ENCODE peak calls at places on chromosomes 1 and 21, in ten cellular contexts. O is CD8-positive, alpha-beta memory T cell; S is osteoblast; J is NT2/D1; Z is GM23248; I is tibial artery; W is uterus; E is RWPE2; C is BE2C; U is pancreas. P is an unnamed sample. For H3K4me1, the result is how much of the 10 kb centered on the place peaks cover.

GRCh38 chr1:87826639-87827345 is 498.1 kb downstream of the LMO4 start:
- DNase-seq in O (no peak), S (peak), J (no peak), Z (peak), I (peak), W (peak), E (no peak), C (peak), U (no peak), P (peak)

GRCh38 chr1:198934901-198935301 is 296.1 kb downstream of the PTPRC start:
- DNase-seq in O (peak), S (no peak), J (no peak), Z (peak), I (no peak), W (no peak), E (no peak), C (no peak), U (no peak), P (no peak)

GRCh38 chr1:59520194-59520593 is 223.3 kb downstream of the FGGY start:
- DNase-seq in O (no peak), S (peak), J (no peak), Z (peak), I (peak), W (peak), E (no peak), C (no peak), U (no peak), P (no peak)

GRCh38 chr21:19853061-19853460 is 1145.1 kb upstream of the NCAM2 start:
- DNase-seq in O (no peak), S (peak), J (no peak), Z (no peak), I (no peak), W (no peak), E (peak), C (no peak), U (peak), P (no peak)

GRCh38 chr1:28313710-28314510 is 14.9 kb upstream of the MED18 start:
- DNase-seq in O (no peak), S (peak), J (no peak), Z (peak), I (peak), W (no peak), E (peak), C (no peak), U (peak), P (no peak)

GRCh38 chr1:18895317-18895716 is 7.0 kb downstream of the ALDH4A1 start:
- DNase-seq in O (no peak), S (no peak), J (no peak), Z (no peak), I (no peak), W (no peak), E (no peak), C (no peak), U (no peak), P (no peak)

GRCh38 chr1:93690921-93691789 is 9.5 kb upstream of the BCAR3 start:
- DNase-seq in O (no peak), S (no peak), J (no peak), Z (no peak), I (no peak), W (no peak), E (no peak), C (peak), U (no peak), P (no peak)

GRCh38 chr1:11316701-11317100 is 43.7 kb downstream of the UBIAD1 start:
- DNase-seq in O (no peak), S (peak), J (no peak), Z (peak), I (no peak), W (no peak), E (no peak), C (no peak), U (no peak), P (peak)

GRCh38 chr1:58861510-58861909 is 77.7 kb upstream of the JUN start:
- DNase-seq in O (no peak), S (no peak), J (no peak), Z (peak), I (no peak), W (no peak), E (no peak), C (no peak), U (no peak), P (no peak)

GRCh38 chr1:218743861-218744505 is 398.8 kb downstream of the TGFB2 start:
- DNase-seq in O (no peak), S (no peak), J (no peak), Z (no peak), I (no peak), W (no peak), E (no peak), C (no peak), U (no peak), P (no peak)

GRCh38 chr1:57400041-57400440 is 23.8 kb downstream of the DAB1 start:
- DNase-seq in O (no peak), S (no peak), J (no peak), Z (no peak), I (no peak), W (no peak), E (no peak), C (no peak), U (no peak), P (no peak)

GRCh38 chr1:20883766-20884165 is 96.7 kb upstream of the HP1BP3 start:
- DNase-seq in O (no peak), S (no peak), J (no peak), Z (peak), I (no peak), W (no peak), E (no peak), C (no peak), U (no peak), P (no peak)

GRCh38 chr1:48470506-48470905 is 1.5 kb downstream of the SPATA6 start:
- DNase-seq in O (no peak), S (peak), J (no peak), Z (peak), I (peak), W (peak), E (no peak), C (no peak), U (no peak), P (peak)

GRCh38 chr1:47618830-47619229 is 181.0 kb downstream of the FOXD2 start:
- DNase-seq in O (no peak), S (no peak), J (no peak), Z (no peak), I (no peak), W (no peak), E (no peak), C (no peak), U (no peak), P (no peak)

GRCh38 chr1:210978316-210978993 is 155.5 kb downstream of the KCNH1 start:
- DNase-seq in O (no peak), S (no peak), J (no peak), Z (no peak), I (no peak), W (no peak), E (no peak), C (no peak), U (no peak), P (no peak)

GRCh38 chr1:219422811-219423598 is 189.9 kb downstream of the ZC3H11B start:
- DNase-seq in O (no peak), S (peak), J (no peak), Z (peak), I (no peak), W (no peak), E (no peak), C (no peak), U (no peak), P (no peak)

GRCh38 chr1:227926216-227926791 is 21.4 kb downstream of the WNT9A start:
- DNase-seq in O (no peak), S (peak), J (no peak), Z (no peak), I (no peak), W (no peak), E (no peak), C (peak), U (peak), P (peak)

GRCh38 chr1:11940260-11940921 is 5.9 kb downstream of the PLOD1 start:
- DNase-seq in O (no peak), S (peak), J (no peak), Z (peak), I (no peak), W (no peak), E (no peak), C (peak), U (no peak), P (peak)

GRCh38 chr1:211654838-211655787 is 20.3 kb downstream of the NEK2 start:
- DNase-seq in O (peak), S (peak), J (peak), Z (peak), I (peak), W (peak), E (no peak), C (peak), U (peak), P (peak)

GRCh38 chr1:215082532-215083407 is at the start of gene KCNK2:
- DNase-seq in O (no peak), S (peak), J (peak), Z (peak), I (no peak), W (peak), E (no peak), C (peak), U (peak), P (no peak)

GRCh38 chr1:112960381-112960780 is 4.4 kb upstream of the SLC16A1 start:
- DNase-seq in O (no peak), S (no peak), J (no peak), Z (no peak), I (no peak), W (no peak), E (no peak), C (no peak), U (no peak), P (no peak)

GRCh38 chr1:2313651-2314296 is 77.6 kb downstream of the MORN1 start:
- DNase-seq in O (no peak), S (no peak), J (no peak), Z (no peak), I (no peak), W (no peak), E (no peak), C (no peak), U (no peak), P (no peak)

GRCh38 chr1:39701092-39701460 is 9.8 kb upstream of the HPCAL4 start:
- DNase-seq in O (no peak), S (no peak), J (no peak), Z (peak), I (no peak), W (peak), E (no peak), C (no peak), U (peak), P (no peak)

DNA sequence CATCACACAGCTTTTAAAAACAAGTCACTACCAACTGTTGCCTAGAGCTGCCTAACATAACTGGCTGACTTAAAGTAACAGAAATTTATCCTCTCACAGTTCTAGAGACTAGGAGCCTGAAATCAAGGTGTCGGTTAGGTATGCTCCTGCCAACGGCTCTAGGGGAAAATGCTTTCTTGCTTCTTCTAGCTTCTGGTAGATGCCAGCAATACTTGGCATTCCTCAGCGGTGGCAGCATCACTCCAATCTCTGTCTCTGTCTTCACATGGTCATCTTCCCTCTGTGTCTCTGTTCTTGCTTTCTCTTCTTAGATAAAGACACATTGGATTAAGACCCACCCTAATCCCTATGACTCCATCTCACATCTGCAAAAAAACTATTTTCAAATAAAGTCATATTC is 51.5 kb downstream of the DMRTA2 start:
- DNase-seq in O (no peak), S (no peak), J (peak), Z (peak), I (no peak), W (no peak), E (no peak), C (no peak), U (no peak), P (no peak)
- H3K4me3 ChIP-seq in O (no peak), S (no peak), J (no peak), Z (no peak), I (no peak), W (no peak), E (no peak), C (no peak), U (no peak), P (no peak)

DNA sequence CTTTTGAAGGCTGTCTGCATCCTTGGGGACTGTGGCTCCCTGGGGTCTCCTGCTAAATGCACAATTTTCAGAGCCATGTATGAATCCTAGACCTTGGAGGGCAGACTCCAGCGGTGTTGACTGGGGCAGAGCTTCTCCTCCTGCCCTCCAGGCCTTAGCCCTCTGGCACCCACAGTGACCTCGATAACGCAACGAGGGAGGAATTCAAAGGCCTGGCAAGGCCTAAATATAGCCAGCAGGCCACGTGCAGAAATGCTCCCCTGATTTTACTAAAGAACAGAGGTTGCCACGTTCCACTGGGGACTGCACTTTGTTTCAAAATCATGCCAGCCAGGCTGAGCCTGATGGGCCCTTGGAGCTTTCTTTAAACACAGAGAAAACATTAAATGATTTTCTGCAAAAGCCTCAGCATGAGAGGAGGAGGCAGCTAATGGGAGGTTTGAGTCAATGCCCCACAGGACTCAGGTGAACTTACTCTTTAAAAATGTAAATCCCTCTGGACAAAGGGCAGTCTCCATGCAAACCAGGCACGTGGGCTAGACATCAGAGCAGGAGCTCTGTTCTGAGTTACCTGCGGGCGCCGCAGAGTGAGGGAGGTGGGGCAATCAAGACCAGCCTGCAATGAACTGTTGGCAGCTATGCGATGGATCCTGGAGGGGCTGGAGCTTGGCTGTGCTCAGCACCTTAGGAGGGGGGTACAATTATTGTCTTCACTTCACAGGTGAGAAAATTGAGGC is 28.0 kb downstream of the GRIK3 start:
- DNase-seq in O (no peak), S (no peak), J (no peak), Z (no peak), I (no peak), W (no peak), E (no peak), C (no peak), U (no peak), P (peak)
- H3K4me1 ChIP-seq in O (under half), S (under half), J (under half), Z (under half), I (under half), W (under half), E (under half), C (under half), U (under half), P (under half)

GRCh38 chr1:174966000-174966572 is 33.7 kb upstream of the CACYBP start:
- DNase-seq in O (no peak), S (no peak), J (no peak), Z (no peak), I (no peak), W (no peak), E (no peak), C (no peak), U (no peak), P (no peak)
- H3K4me3 ChIP-seq in O (peak), S (no peak), J (no peak), Z (no peak), I (no peak), W (no peak), E (no peak), C (no peak), U (no peak), P (peak)

GRCh38 chr1:43898981-43899380 is 34.6 kb upstream of the ARTN start:
- DNase-seq in O (no peak), S (no peak), J (no peak), Z (no peak), I (no peak), W (no peak), E (no peak), C (no peak), U (no peak), P (no peak)
- H3K4me1 ChIP-seq in O (under half), S (under half), J (under half), Z (under half), I (under half), W (under half), E (under half), C (under half), U (under half), P (under half)

DNA sequence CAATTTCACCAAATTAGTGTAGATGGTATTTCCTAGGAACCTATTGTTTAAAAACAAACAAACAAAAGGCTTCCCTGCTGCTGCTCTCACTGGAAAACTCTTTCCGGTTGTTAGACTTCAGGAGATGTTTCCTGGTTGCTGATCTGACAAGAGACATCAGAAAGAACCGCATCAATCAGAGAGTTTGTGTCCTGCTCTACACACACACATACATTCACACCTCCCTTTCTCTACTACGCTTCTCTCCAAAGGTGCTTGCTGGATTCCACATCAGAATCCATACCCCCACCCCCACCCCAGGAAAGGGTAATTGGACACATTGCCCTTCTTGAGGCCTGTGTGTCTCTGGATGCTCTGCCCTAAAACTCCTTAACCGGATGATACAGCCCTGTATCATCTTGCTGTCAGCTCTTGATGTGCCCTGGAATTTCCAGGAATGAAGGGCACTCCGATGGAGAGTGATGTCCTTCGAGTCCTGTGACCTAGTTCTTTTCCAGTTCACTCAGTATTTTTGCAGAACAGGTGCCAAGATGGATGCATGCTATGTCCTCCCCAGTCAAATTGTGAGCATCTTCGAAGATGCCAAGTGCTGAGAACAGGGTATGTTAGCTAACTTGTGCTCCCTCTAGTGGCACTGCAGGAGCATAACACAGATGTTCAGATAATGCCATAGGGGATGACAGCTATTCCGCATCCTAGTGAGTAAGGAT is 113.7 kb upstream of the SLC35F3 start:
- DNase-seq in O (no peak), S (peak), J (peak), Z (peak), I (no peak), W (peak), E (no peak), C (peak), U (no peak), P (peak)
- H3K4me3 ChIP-seq in O (no peak), S (no peak), J (no peak), Z (no peak), I (no peak), W (no peak), E (no peak), C (no peak), U (no peak), P (no peak)

DNA sequence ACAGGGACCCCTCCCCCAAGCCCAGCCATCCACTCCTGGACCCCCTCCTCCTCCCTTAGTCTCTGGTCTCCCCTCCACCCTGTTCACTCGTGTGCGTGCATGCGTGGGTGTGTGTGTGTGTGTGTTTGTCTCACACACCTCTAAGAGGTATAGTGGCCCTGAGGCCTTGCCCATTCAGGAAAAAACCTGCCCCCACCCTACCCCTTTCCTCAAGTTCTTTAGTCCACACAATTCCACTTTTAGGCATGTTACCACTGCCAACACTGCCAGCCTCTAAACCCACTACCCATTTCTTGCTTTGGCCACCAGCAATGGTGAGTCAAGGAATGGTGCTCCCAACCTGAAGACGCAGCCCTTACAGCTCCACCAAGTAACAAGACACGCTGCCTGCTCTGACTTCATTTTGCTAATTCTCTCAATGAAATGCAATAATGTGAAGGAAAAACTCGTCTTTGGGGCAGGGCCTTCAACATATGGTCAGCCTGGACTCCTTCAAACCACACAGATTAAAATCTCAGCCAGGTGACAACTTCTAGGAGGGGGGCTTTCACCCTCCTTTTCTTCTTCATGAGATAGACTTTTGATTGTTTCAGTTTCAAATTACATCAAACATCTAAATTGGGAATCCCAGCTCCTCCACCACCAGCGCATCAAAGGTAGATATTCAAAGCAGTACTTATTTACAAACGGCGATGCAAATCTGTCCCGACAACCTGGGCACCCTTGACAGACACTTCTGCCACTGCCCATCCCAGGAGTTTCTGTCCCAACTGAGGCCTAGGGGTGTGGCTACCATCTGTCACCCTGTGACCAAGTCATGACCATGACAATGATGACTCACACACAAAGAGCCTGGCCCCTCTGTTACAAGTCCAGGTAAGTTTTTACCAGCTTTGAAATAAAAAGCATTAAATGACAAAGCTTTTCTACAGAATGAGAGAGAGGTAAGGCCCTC is 29.8 kb downstream of the SSBP3 start:
- DNase-seq in O (no peak), S (no peak), J (no peak), Z (no peak), I (no peak), W (no peak), E (no peak), C (no peak), U (no peak), P (no peak)
- H3K4me1 ChIP-seq in O (half or more), S (under half), J (under half), Z (under half), I (under half), W (under half), E (under half), C (under half), U (under half), P (half or more)

P was measured in heart left ventricle.